ENCODE peak calls at places on chromosomes 6 and 20, in eight cellular contexts. P is HCT116, J is A549, M is WTC11, C is H1, A is NB4, R is endothelial cell of umbilical vein, F is SK-N-SH. U is an unnamed sample.

GRCh38 chr6:20707166-20707485 is 172.9 kb downstream of the CDKAL1 start:
- DNase-seq in P (no peak), J (no peak), M (no peak), C (no peak), A (no peak), R (no peak), F (no peak), U (no peak)

GRCh38 chr20:62066339-62066982 is 780 bp upstream of the TAF4 start:
- DNase-seq in P (no peak), J (peak), M (peak), C (peak), A (peak), R (peak), F (peak), U (no peak)

GRCh38 chr6:39280247-39280731 is 33.9 kb downstream of the KCNK17 start:
- DNase-seq in P (peak), J (peak), M (no peak), C (no peak), A (peak), R (no peak), F (no peak), U (no peak)

GRCh38 chr20:33651562-33652048 is 10.5 kb upstream of the C20orf144 start:
- DNase-seq in P (no peak), J (no peak), M (no peak), C (no peak), A (no peak), R (no peak), F (no peak), U (no peak)

GRCh38 chr20:57006411-57007170 is 259.9 kb downstream of the BMP7 start:
- DNase-seq in P (no peak), J (peak), M (no peak), C (no peak), A (no peak), R (no peak), F (no peak), U (peak)

GRCh38 chr20:7379206-7379605 is 561.1 kb downstream of the HAO1 start:
- DNase-seq in P (no peak), J (no peak), M (no peak), C (no peak), A (no peak), R (no peak), F (no peak), U (no peak)

GRCh38 chr6:112971651-112972050 is 624.5 kb downstream of the RFPL4B start:
- DNase-seq in P (no peak), J (no peak), M (no peak), C (no peak), A (no peak), R (no peak), F (no peak), U (no peak)

GRCh38 chr6:136846046-136846445 is 23.7 kb downstream of the PEX7 start:
- DNase-seq in P (peak), J (peak), M (peak), C (no peak), A (peak), R (peak), F (peak), U (no peak)

GRCh38 chr6:22248513-22249308 is 48.1 kb downstream of the PRL start:
- DNase-seq in P (no peak), J (peak), M (no peak), C (no peak), A (no peak), R (peak), F (no peak), U (no peak)

GRCh38 chr6:71043902-71044301 is 87.0 kb upstream of the B3GAT2 start:
- DNase-seq in P (no peak), J (no peak), M (no peak), C (no peak), A (peak), R (no peak), F (no peak), U (no peak)

GRCh38 chr6:49969588-49969987 is at the start of gene DEFB113:
- DNase-seq in P (no peak), J (no peak), M (no peak), C (no peak), A (no peak), R (no peak), F (no peak), U (no peak)

GRCh38 chr6:164396071-164397047 is 913.0 kb downstream of the C6orf118 start:
- DNase-seq in P (no peak), J (no peak), M (no peak), C (no peak), A (no peak), R (peak), F (no peak), U (no peak)

GRCh38 chr6:45965007-45965406 is 50.7 kb downstream of the CLIC5 start:
- DNase-seq in P (no peak), J (no peak), M (no peak), C (no peak), A (no peak), R (no peak), F (no peak), U (no peak)

GRCh38 chr20:10573273-10573950 is 100.4 kb downstream of the JAG1 start:
- DNase-seq in P (no peak), J (no peak), M (no peak), C (no peak), A (no peak), R (peak), F (no peak), U (no peak)

GRCh38 chr6:111789593-111789992 is 83.7 kb downstream of the FYN start:
- DNase-seq in P (no peak), J (no peak), M (no peak), C (no peak), A (no peak), R (no peak), F (no peak), U (no peak)

GRCh38 chr6:96520039-96520850 is 1.4 kb upstream of the UFL1 start:
- DNase-seq in P (peak), J (no peak), M (peak), C (no peak), A (no peak), R (peak), F (no peak), U (no peak)

GRCh38 chr6:45398075-45398817 is 20.5 kb upstream of the SUPT3H start:
- DNase-seq in P (no peak), J (no peak), M (no peak), C (no peak), A (no peak), R (no peak), F (no peak), U (no peak)

GRCh38 chr20:58021481-58021880 is 207.0 kb downstream of the ANKRD60 start:
- DNase-seq in P (no peak), J (no peak), M (peak), C (peak), A (peak), R (no peak), F (peak), U (no peak)

GRCh38 chr6:45645302-45645701 is 267.6 kb upstream of the SUPT3H start:
- DNase-seq in P (no peak), J (no peak), M (no peak), C (no peak), A (no peak), R (no peak), F (no peak), U (no peak)

GRCh38 chr6:145863988-145864616 is 49.5 kb upstream of the FBXO30 start:
- DNase-seq in P (no peak), J (no peak), M (no peak), C (no peak), A (peak), R (no peak), F (no peak), U (no peak)

GRCh38 chr20:49583669-49584417 is 15.9 kb upstream of the PTGIS start:
- DNase-seq in P (no peak), J (peak), M (no peak), C (no peak), A (peak), R (peak), F (no peak), U (no peak)

GRCh38 chr6:133919362-133919761 is 30.4 kb downstream of the TCF21 start:
- DNase-seq in P (no peak), J (no peak), M (no peak), C (no peak), A (no peak), R (no peak), F (no peak), U (no peak)

GRCh38 chr6:125547320-125547843 is 202.1 kb upstream of the HEY2 start:
- DNase-seq in P (no peak), J (no peak), M (no peak), C (no peak), A (no peak), R (no peak), F (no peak), U (no peak)

DNA sequence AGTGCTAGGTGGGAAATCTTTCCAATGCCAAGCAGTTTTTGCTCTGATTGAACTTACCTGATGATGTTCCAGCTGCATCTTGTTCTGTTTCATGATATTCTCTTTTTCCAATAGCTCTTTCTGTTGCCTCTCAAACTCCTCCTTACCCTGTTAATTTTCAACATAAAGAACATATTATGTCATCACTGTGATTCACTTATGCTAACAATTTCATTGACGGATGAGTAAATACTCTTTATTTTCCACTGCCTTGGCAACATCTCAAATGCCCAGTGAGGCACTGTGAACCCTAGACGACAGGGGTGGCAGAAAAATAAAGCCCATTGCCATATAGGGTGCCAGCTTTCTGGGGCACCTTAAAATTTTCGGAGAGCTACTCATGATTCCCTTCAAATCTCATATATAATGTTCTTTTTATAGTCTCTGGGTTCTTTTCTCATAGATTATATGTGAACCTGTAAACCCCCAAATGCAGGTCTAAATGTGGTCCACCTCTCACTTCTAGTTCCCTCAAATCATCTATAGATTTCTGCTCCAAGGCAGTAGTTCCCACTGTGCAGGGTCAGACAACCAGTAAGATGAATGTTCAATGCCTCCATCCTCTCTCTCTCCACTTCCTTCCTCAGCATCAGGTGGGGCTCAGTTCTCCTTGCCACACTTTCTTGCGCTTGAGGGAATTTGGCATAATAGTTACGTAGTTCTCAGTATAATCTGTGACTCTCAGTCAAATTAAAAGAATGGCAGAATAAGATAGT is 44.1 kb downstream of the NEDD9 start:
- DNase-seq in P (no peak), J (peak), M (no peak), C (no peak), A (no peak), R (no peak), F (no peak), U (no peak)
- TF ChIP-seq MAX in P (no peak), J (peak), M (no peak), C (no peak), A (no peak), R (no peak), F (no peak), U (no peak)

GRCh38 chr6:52233975-52234823 is 10.1 kb downstream of the IL17F start:
- DNase-seq in P (peak), J (peak), M (peak), C (peak), A (peak), R (peak), F (peak), U (no peak)

GRCh38 chr6:52232990-52233389 is 11.3 kb downstream of the IL17F start:
- DNase-seq in P (no peak), J (no peak), M (no peak), C (no peak), A (no peak), R (no peak), F (no peak), U (no peak)

GRCh38 chr6:52230685-52231084 is 13.6 kb downstream of the IL17F start:
- DNase-seq in P (no peak), J (no peak), M (no peak), C (no peak), A (peak), R (no peak), F (no peak), U (no peak)

GRCh38 chr6:52227495-52227894 is 16.8 kb downstream of the IL17F start:
- DNase-seq in P (no peak), J (no peak), M (no peak), C (no peak), A (no peak), R (no peak), F (no peak), U (peak)

GRCh38 chr6:52231411-52232127 is 12.7 kb downstream of the IL17F start:
- DNase-seq in P (no peak), J (no peak), M (no peak), C (no peak), A (no peak), R (no peak), F (no peak), U (peak)
- TF ChIP-seq MAX in P (no peak), J (no peak), M (no peak), C (no peak), A (no peak), R (no peak), F (no peak), U (no peak)

GRCh38 chr6:169269180-169270076 is 15.8 kb upstream of the THBS2 start:
- DNase-seq in P (no peak), J (no peak), M (no peak), C (no peak), A (peak), R (no peak), F (no peak), U (no peak)
- TF ChIP-seq MAX in P (no peak), J (no peak), M (no peak), C (no peak), A (no peak), R (no peak), F (no peak), U (no peak)

DNA sequence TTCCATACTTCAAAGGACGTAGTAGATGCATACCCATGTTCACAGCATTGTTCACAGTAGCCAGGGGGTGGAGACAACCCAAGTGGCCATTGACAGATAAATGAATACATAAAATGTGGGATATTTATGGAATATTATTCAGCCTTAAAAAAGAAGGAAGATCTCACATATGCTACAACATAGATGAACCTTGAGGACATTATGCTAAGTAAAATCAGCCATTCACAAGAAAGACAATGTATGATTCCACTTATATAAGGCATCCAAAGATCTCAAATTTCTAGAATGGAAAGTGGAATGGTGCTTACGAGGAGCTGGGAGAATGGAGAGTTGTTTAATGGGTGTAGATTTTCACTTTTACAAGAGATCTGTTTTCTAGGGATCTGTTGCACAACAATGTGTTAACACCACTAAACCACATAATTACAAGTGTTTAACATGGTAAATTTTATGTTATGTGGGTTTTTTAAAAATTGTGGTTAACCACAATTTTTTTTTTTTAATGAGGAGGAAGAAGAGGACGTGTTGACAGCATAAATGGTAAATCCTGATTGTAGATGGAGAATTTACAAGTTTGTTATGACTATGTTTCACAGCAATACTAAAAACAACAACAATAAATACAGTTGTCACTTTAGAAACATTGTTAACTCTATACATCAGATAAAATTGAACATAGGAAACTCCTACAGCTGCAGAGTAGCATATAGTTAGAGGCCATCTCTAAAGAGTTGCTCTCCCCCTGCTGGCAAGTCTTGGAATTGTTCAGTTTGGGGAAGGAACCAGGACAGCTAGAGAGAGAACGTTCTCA is 41.6 kb downstream of the CCN2 start:
- DNase-seq in P (peak), J (peak), M (peak), C (peak), A (peak), R (peak), F (peak), U (no peak)
- TF ChIP-seq MAX in P (no peak), J (no peak), M (no peak), C (no peak), A (no peak), R (no peak), F (no peak), U (no peak)

GRCh38 chr6:5497896-5498578 is 236.7 kb downstream of the FARS2 start:
- DNase-seq in P (no peak), J (no peak), M (no peak), C (no peak), A (no peak), R (peak), F (peak), U (no peak)
- TF ChIP-seq MAX in P (no peak), J (no peak), M (no peak), C (no peak), A (no peak), R (no peak), F (peak), U (no peak)

DNA sequence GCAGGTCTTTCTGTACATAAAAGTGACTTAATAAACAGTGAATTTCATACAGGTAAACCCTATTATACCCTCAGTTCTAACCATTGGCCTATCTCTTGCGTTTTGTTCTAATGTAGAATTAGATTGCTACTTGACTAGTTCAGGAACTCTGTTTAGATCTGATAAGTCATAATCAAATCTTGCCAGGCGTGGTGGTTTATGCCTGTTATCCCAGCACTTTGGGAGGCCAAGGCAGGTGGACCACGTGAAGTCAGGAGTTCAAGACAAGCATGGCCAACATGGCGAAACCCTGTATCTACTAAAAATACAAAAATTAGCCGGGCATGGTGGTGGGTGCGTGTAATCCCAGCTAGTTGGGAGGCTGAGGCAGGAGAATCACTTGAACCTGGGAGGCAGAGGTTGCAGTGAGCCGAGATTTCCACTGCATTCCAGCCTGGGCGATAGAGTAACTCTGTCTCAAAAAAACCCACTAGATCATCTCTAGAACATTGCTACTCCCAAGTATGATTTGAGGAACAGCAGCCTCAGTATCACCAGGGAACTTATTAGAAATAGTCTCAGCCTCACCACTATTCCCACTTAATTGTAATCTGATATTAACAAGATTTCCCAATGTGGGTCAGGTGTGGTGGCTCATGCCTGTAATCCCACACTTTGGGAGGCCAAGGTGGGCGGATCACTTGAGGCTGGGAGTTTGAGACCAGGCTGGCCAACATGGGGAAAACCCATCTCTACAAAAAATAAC is 12.2 kb downstream of the GTPBP2 start:
- DNase-seq in P (no peak), J (no peak), M (no peak), C (no peak), A (no peak), R (no peak), F (no peak), U (no peak)
- TF ChIP-seq MAX in P (no peak), J (no peak), M (no peak), C (no peak), A (no peak), R (no peak), F (no peak), U (no peak)

DNA sequence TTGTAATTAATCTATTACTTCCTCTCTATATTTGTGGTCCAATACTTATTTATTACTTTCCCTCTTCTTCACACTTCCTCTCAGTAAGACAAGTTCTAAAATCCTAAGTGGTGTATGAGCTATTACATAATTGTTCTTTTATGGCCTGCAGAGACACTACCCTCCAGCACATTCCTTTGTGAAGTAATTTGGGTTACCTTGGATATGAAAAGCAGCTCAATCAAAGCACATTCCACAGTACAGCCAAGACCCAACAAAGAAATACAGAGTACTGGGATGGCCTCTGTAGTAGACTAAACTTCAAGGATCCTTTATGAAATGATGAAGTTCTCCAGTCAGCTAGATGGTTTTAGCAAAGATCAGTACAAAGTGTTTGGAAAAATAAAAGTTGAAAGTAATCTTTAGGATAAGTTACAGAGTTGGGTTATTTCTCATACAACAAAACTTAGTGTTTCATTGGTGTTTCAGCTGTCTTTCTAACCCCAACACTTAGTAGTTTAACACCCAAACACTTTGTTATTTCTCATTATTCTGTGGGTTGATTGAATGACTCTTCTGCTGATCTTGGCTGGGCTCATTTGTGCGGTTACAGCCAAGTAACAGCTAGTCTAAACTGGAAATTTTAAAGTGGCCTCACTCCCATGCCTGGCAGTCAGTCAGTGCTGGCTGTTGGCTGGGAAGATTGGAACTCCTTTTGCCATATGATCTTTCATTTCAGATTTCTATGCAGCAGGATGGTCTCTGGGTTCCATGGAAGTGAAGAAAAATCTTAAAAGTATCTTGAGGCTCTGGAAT is 161.5 kb upstream of the POU3F2 start:
- DNase-seq in P (no peak), J (no peak), M (no peak), C (no peak), A (no peak), R (no peak), F (no peak), U (no peak)
- TF ChIP-seq MAX in P (no peak), J (no peak), M (no peak), C (no peak), A (no peak), R (no peak), F (no peak), U (no peak)

U was measured in GM12878.